ENCODE peak calls at places on chromosomes 6 and 20, in eight cellular contexts. K, Q, J, H, D, X, R and B are unnamed samples.
A peak's percentile ranks its signal among the peaks of the same experiment; 100 is the strongest.

GRCh38 chr6:54586251-54586650 is 260.3 kb upstream of the FAM83B start:
- DNase-seq in K (no peak), Q (no peak), J (no peak), H (no peak), D (no peak), X (no peak), R (no peak), B (no peak)

GRCh38 chr6:130843575-130844320 is 16.5 kb downstream of the SMLR1 start:
- DNase-seq in K (peak; percentile 50), Q (no peak), J (no peak), H (no peak), D (no peak), X (no peak), R (no peak), B (no peak)

GRCh38 chr20:11891081-11891826 is 26.4 kb upstream of the BTBD3 start:
- DNase-seq in K (peak; percentile 84), Q (peak; percentile 68), J (peak; percentile 41), H (no peak), D (peak; percentile 57), X (peak; percentile 76), R (peak; percentile 5), B (no peak)

GRCh38 chr20:51594206-51594998 is 51.9 kb upstream of the NFATC2 start:
- DNase-seq in K (no peak), Q (no peak), J (no peak), H (no peak), D (no peak), X (no peak), R (no peak), B (no peak)

GRCh38 chr20:10040070-10040970 is 5.5 kb downstream of the ANKEF1 start:
- DNase-seq in K (no peak), Q (no peak), J (no peak), H (no peak), D (no peak), X (no peak), R (no peak), B (no peak)

GRCh38 chr20:49914310-49915117 is 815 bp downstream of the SPATA2 start:
- DNase-seq in K (peak; percentile 65), Q (no peak), J (no peak), H (peak; percentile 65), D (no peak), X (no peak), R (no peak), B (no peak)

GRCh38 chr6:71478834-71479541 is 190.4 kb downstream of the OGFRL1 start:
- DNase-seq in K (peak; percentile 36), Q (no peak), J (no peak), H (no peak), D (no peak), X (no peak), R (no peak), B (no peak)

GRCh38 chr6:42431356-42431755 is 20.4 kb downstream of the TRERF1 start:
- DNase-seq in K (peak; percentile 79), Q (no peak), J (no peak), H (no peak), D (no peak), X (no peak), R (no peak), B (no peak)

GRCh38 chr20:5834436-5835005 is 84.3 kb downstream of the SHLD1 start:
- DNase-seq in K (no peak), Q (no peak), J (no peak), H (no peak), D (no peak), X (no peak), R (no peak), B (no peak)

GRCh38 chr6:139597781-139598368 is 223.4 kb upstream of the CITED2 start:
- DNase-seq in K (peak; percentile 25), Q (peak; percentile 65), J (peak; percentile 59), H (no peak), D (peak; percentile 80), X (peak; percentile 77), R (peak; percentile 43), B (peak; percentile 89)

DNA sequence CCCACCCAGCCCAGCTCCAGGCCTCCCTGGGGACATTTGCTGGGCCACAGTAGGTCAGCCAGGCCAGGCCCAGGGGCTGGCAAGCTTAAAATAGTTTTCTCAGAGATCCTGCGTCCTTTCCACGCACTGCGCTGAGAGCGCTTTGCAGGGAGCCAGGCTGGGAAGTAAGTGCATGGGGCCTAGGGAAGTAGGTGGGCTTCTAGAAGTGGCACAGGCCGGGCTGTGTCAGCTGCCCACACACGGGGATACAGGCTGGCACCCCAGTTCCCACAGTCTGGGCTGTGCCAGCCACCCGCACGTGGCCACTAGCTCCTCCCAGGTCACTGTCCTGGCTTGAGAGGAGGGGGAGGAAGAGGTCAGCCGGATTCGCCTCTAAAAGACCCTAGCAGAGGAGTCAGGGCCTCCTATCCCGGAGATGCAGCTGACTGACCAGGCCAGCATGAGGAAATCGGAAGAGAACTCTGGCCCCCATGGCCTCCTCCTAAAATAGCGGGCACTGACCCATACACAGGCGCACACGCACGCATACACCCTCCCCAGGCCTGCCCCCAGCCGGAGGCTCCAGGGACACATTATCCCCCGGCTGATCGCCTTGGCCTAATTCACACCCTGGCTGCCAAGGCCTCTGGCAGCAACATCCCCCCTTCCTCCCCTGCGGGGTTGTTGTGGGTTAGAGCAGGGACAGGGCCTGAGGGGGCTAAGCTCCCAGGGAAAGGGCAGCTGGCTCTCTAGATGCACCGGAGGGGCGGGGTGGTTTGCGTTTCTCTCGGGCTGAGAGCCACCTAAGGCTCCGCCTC is 5.4 kb downstream of the SLCO4A1 start:
- DNase-seq in K (peak; percentile 28), Q (no peak), J (no peak), H (peak; percentile 12), D (no peak), X (peak; percentile 96), R (no peak), B (no peak)
- H3K4me1 ChIP-seq in K (peaks cover 9% of the 10 kb centered on the region), Q (peaks cover 12% of the 10 kb centered on the region), J (no peaks in the 10 kb centered on the region), H (peaks cover 49% of the 10 kb centered on the region), D (peaks cover 6% of the 10 kb centered on the region), X (peaks cover 47% of the 10 kb centered on the region), R (peaks cover 7% of the 10 kb centered on the region), B (peaks cover 65% of the 10 kb centered on the region)

DNA sequence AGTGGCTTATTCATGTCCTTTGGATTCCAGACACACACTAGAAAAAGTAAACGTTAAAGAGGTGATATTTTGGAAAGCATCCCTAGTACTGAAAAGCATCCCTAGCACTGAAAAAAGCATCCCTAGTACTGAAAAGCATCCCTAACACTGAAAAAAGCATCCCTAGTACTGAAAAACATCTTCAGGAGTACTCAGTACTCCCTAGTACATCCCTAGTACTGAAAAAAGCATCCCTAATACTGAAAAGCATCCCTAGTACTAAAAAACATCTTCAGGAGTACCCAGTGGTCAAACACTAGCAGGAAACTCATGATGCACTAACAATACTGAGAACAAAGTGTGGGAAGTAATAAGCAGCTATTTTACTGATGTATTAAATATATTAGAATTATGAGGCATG is 45.6 kb upstream of the SAMHD1 start:
- DNase-seq in K (no peak), Q (no peak), J (no peak), H (no peak), D (no peak), X (no peak), R (no peak), B (no peak)
- H3K36me3 ChIP-seq in K (peaks cover 15% of the 10 kb centered on the region), Q (no peaks in the 10 kb centered on the region), J (no peaks in the 10 kb centered on the region), H (no peaks in the 10 kb centered on the region), D (no peaks in the 10 kb centered on the region), X (no peaks in the 10 kb centered on the region), R (no peaks in the 10 kb centered on the region), B (peaks cover 7% of the 10 kb centered on the region)

GRCh38 chr20:59033093-59033492 is 958 bp upstream of the ATP5F1E start:
- DNase-seq in K (no peak), Q (no peak), J (no peak), H (no peak), D (no peak), X (no peak), R (no peak), B (no peak)
- H3K4me1 ChIP-seq in K (peaks cover 33% of the 10 kb centered on the region), Q (peaks cover 33% of the 10 kb centered on the region), J (peaks cover 13% of the 10 kb centered on the region), H (peaks cover 49% of the 10 kb centered on the region), D (peaks cover 12% of the 10 kb centered on the region), X (peaks cover 37% of the 10 kb centered on the region), R (peaks cover 28% of the 10 kb centered on the region), B (peaks cover 42% of the 10 kb centered on the region)

GRCh38 chr6:36510365-36510764 is 36.9 kb downstream of the STK38 start:
- DNase-seq in K (no peak), Q (peak; percentile 62), J (no peak), H (no peak), D (no peak), X (no peak), R (no peak), B (no peak)
- H3K36me3 ChIP-seq in K (no peaks in the 10 kb centered on the region), Q (peaks cover 2% of the 10 kb centered on the region), J (peaks cover 30% of the 10 kb centered on the region), H (peaks cover 52% of the 10 kb centered on the region), D (no peaks in the 10 kb centered on the region), X (no peaks in the 10 kb centered on the region), R (peaks cover 9% of the 10 kb centered on the region), B (no peaks in the 10 kb centered on the region)

DNA sequence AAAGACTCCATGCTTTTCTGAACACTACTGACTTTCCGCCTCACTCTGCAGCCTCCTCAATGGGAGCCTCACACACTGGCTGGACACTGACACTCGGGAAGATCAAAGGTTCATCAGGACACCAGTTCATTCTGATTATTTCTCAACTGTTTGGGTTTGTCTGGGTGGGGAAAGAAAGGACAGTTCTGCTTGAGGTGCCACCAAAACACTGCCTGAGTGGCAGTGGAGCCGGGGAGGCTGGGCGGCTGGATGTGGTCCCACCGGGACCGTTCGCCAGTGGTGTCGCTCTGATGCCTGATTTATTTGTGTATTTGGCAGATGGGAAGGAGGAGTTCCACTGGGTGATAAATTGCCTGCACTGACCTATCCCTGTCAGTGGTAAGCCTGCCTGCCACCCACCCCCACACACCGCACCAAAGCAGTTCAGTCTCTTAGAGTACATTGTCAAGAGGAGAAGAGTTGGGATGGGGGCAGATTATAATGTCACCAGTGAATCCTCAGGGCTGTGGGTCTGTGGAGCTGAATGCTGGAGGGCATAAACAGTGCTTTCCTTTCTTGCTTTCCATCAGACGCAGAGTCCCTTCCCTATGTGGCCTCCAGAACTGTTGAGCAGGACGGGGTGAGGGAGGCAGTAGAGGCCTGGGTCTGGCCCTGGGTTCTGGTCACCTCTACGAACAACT is 49.8 kb downstream of the EDN1 start:
- DNase-seq in K (no peak), Q (peak; percentile 53), J (no peak), H (no peak), D (no peak), X (no peak), R (no peak), B (no peak)
- H3K4me1 ChIP-seq in K (peaks cover 30% of the 10 kb centered on the region), Q (peaks cover 71% of the 10 kb centered on the region), J (no peaks in the 10 kb centered on the region), H (no peaks in the 10 kb centered on the region), D (peaks cover 52% of the 10 kb centered on the region), X (no peaks in the 10 kb centered on the region), R (peaks cover 16% of the 10 kb centered on the region), B (no peaks in the 10 kb centered on the region)

GRCh38 chr20:18548465-18548864 is 18.8 kb upstream of the SMIM26 start:
- DNase-seq in K (no peak), Q (no peak), J (no peak), H (no peak), D (no peak), X (no peak), R (no peak), B (no peak)
- H3K36me3 ChIP-seq in K (peaks cover 3% of the 10 kb centered on the region), Q (no peaks in the 10 kb centered on the region), J (peaks cover 24% of the 10 kb centered on the region), H (peaks cover 46% of the 10 kb centered on the region), D (no peaks in the 10 kb centered on the region), X (no peaks in the 10 kb centered on the region), R (peaks cover 50% of the 10 kb centered on the region), B (peaks cover 84% of the 10 kb centered on the region)

GRCh38 chr6:37514377-37514776 is 14.7 kb upstream of the CCDC167 start:
- DNase-seq in K (no peak), Q (no peak), J (no peak), H (peak; percentile 73), D (no peak), X (no peak), R (no peak), B (no peak)
- H3K4me1 ChIP-seq in K (peaks cover 56% of the 10 kb centered on the region), Q (peaks cover 23% of the 10 kb centered on the region), J (no peaks in the 10 kb centered on the region), H (peaks cover 94% of the 10 kb centered on the region), D (no peaks in the 10 kb centered on the region), X (no peaks in the 10 kb centered on the region), R (peaks cover 4% of the 10 kb centered on the region), B (peaks cover 20% of the 10 kb centered on the region)